ENCODE peak calls at places on chromosomes 16 and 17, in nine cellular contexts. T is IMR-90; Q is activated CD4-positive, alpha-beta T cell treated with anti-CD3 and anti-CD28 coated beads for 48 hours; C is NCI-H1105; O is SHP77 treated with DMSO at 0.1 percent for 48 hours; G is ascending aorta; F is ELF-1; Z is NCI-H345; L is T-helper 17 cell. X is an unnamed sample.

GRCh38 chr16:67767953-67768352 is 38.4 kb downstream of the RANBP10 start:
- DNase-seq in T (peak; percentile 88), Q (no peak), C (no peak), O (no peak), G (no peak), F (no peak), Z (no peak), L (no peak), X (no peak)

GRCh38 chr16:66300501-66300900 is 66.0 kb upstream of the CDH5 start:
- DNase-seq in T (no peak), Q (no peak), C (no peak), O (no peak), G (no peak), F (no peak), Z (no peak), L (no peak), X (no peak)

GRCh38 chr16:6016530-6017184 is 919.1 kb upstream of the EEF2KMT start:
- DNase-seq in T (no peak), Q (no peak), C (no peak), O (no peak), G (no peak), F (peak; percentile 55), Z (no peak), L (no peak), X (no peak)

GRCh38 chr17:6415616-6416015 is 19.3 kb downstream of the AIPL1 start:
- DNase-seq in T (no peak), Q (no peak), C (no peak), O (no peak), G (no peak), F (no peak), Z (no peak), L (no peak), X (no peak)

GRCh38 chr17:27381007-27381501 is 75.2 kb upstream of the KSR1 start:
- DNase-seq in T (peak; percentile 20), Q (peak; percentile 92), C (peak; percentile 31), O (peak; percentile 47), G (no peak), F (peak; percentile 87), Z (peak; percentile 84), L (peak; percentile 73), X (peak; percentile 93)

GRCh38 chr17:76091526-76092285 is 11.9 kb downstream of the EXOC7 start:
- DNase-seq in T (no peak), Q (no peak), C (no peak), O (no peak), G (no peak), F (no peak), Z (no peak), L (no peak), X (no peak)

GRCh38 chr17:50267074-50267841 is 7.0 kb upstream of the TMEM92 start:
- DNase-seq in T (peak; percentile 47), Q (no peak), C (no peak), O (no peak), G (no peak), F (no peak), Z (no peak), L (no peak), X (no peak)

GRCh38 chr17:8556074-8556473 is 74.5 kb downstream of the MYH10 start:
- DNase-seq in T (no peak), Q (no peak), C (no peak), O (no peak), G (no peak), F (no peak), Z (no peak), L (no peak), X (no peak)

X was measured in left lung.